ENCODE peak calls at places on chromosomes 2 and 18, in six cellular contexts. T is H9, S is trophoblast cell, C is H1, N is mesendoderm, G is mesenchymal stem cell. L is an unnamed sample.

GRCh38 chr2:27162151-27163121 is 13.6 kb downstream of the TCF23 start:
- DNase-seq in T (no peak), N (no peak), S (peak), G (peak), C (no peak), L (peak)

GRCh38 chr18:58321986-58322385 is 278.0 kb downstream of the NEDD4L start:
- DNase-seq in C (no peak), T (no peak), S (peak), N (peak), G (peak), L (peak)

GRCh38 chr18:48794251-48794970 is 156.4 kb downstream of the SMAD7 start:
- DNase-seq in G (no peak), N (no peak), T (no peak), S (no peak), C (no peak), L (no peak)

GRCh38 chr2:60707750-60708371 is 48.2 kb upstream of the PAPOLG start:
- DNase-seq in C (no peak), S (no peak), G (peak), N (peak), T (peak), L (peak)

GRCh38 chr18:9787716-9788115 is 79.6 kb downstream of the RAB31 start:
- DNase-seq in G (no peak), C (no peak), S (no peak), T (no peak), N (no peak), L (peak)

GRCh38 chr2:36356199-36356989 is 816 bp downstream of the CRIM1 start:
- DNase-seq in G (peak), C (no peak), T (no peak), S (peak), N (no peak), L (peak)

GRCh38 chr18:48915621-48916425 is 34.9 kb downstream of the SMAD7 start:
- DNase-seq in N (peak), G (no peak), S (peak), T (peak), C (no peak), L (peak)

GRCh38 chr2:150938586-150938985 is 323.1 kb downstream of the RBM43 start:
- DNase-seq in N (no peak), G (no peak), C (no peak), T (no peak), S (no peak), L (peak)

GRCh38 chr18:75478996-75479870 is 51.7 kb upstream of the SMIM21 start:
- DNase-seq in T (no peak), S (no peak), G (peak), C (no peak), N (peak), L (peak)

GRCh38 chr2:60353406-60353800 is 200.1 kb downstream of the BCL11A start:
- DNase-seq in N (no peak), C (no peak), G (no peak), T (no peak), S (no peak), L (no peak)

GRCh38 chr18:21155443-21155842 is 43.8 kb upstream of the ROCK1 start:
- DNase-seq in N (no peak), C (no peak), G (no peak), S (no peak), T (no peak), L (no peak)

GRCh38 chr2:84459028-84459943 is at the start of gene SUCLG1:
- DNase-seq in T (peak), N (peak), S (peak), C (peak), G (peak), L (peak)
- H3K4ac ChIP-seq in T (no peak), N (peak), S (peak), C (no peak), G (peak), L (peak)

DNA sequence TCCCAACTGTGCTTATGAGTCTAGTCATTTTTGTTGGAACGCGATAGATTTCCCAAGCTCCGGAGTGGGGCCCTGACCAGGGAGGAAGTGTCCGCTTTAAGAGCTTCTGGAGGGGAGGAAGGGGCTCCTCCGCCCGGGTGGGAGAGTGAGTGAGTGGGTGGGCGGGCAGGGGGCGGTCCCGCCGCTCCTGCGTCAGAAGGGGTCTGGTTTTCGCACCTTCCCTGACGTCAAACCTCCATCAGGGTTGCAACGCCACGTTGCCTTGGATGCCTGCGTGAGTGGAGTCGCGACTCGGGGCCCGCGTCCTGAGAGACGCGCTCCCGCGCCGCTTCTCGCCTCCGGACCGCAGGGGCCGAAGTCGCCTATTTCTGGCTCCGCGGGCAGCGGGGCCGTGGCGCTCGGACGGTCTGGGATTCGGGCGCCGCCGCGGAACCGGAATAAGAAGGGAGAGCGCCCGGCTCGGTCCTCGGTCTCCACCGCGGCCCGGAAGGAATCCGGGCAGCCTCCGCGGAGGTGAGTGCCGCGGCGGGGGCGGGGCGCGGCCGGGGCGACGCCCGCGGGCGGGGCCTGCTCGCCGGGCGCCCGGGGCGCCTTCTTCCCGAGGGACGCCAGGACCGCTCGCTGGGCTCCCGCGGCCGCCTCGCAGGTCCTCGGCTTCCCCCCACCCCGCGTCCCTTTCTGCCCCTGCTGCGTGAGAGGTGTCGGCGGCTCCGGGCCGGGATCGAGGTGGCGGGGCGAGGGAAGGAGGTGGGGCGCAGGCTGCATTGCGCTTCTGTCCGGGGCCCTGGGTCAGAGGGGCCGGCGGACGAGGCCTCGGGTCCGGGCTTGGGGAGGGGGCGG is at the start of gene ZDBF2:
- DNase-seq in C (no peak), T (peak), G (peak), N (peak), S (peak), L (peak)
- H3K4ac ChIP-seq in C (no peak), T (no peak), G (peak), N (no peak), S (peak), L (peak)

DNA sequence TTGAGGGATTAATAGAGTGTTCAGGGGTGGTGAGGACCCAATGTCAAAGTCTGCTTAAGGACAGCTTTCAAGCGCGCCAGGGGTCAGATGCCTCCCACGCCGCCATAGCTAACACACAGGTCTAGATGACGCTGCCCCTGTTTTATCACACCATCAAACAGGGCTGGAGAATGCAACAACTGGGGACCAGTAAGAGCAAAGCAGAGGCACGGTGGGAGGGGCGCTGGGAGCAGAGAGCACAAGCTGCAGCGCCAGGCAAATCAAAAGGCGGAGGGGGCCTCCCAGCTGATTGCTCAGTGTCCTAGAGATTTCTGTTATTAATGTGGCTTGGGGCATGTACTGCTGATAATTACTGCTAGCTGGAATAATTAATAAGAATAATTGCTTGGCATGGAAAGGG is 104.3 kb upstream of the ZNF521 start:
- DNase-seq in C (no peak), S (no peak), T (no peak), G (no peak), N (peak), L (no peak)
- H3K4ac ChIP-seq in C (no peak), S (no peak), T (no peak), G (no peak), N (no peak), L (no peak)

DNA sequence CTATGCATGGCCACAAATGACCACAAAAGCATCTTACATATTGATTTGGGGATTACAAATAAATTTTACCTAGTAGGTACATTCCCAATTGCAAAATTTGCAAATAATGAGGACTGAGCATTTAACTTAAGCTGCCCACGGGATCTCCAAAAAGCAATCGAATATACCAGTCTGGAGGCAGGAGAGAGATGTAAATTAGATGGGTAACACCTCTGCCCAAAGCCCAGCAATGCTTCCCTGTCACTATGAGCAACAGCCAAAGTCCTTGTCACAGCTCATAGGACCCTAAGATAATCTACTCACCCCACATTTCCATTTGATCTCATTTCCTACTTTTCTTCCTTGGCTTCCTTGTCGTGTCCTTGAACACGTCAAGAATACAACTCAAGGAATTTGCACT is 172.2 kb downstream of the SUCLG1 start:
- DNase-seq in C (no peak), T (no peak), S (no peak), G (no peak), N (no peak), L (no peak)
- H3K4ac ChIP-seq in C (no peak), T (no peak), S (no peak), G (no peak), N (no peak), L (no peak)

GRCh38 chr2:240319855-240320560 is 115.5 kb upstream of the GPC1 start:
- DNase-seq in C (peak), N (peak), S (no peak), T (no peak), G (peak), L (peak)
- H3K4ac ChIP-seq in C (no peak), N (no peak), S (no peak), T (no peak), G (no peak), L (peak)

DNA sequence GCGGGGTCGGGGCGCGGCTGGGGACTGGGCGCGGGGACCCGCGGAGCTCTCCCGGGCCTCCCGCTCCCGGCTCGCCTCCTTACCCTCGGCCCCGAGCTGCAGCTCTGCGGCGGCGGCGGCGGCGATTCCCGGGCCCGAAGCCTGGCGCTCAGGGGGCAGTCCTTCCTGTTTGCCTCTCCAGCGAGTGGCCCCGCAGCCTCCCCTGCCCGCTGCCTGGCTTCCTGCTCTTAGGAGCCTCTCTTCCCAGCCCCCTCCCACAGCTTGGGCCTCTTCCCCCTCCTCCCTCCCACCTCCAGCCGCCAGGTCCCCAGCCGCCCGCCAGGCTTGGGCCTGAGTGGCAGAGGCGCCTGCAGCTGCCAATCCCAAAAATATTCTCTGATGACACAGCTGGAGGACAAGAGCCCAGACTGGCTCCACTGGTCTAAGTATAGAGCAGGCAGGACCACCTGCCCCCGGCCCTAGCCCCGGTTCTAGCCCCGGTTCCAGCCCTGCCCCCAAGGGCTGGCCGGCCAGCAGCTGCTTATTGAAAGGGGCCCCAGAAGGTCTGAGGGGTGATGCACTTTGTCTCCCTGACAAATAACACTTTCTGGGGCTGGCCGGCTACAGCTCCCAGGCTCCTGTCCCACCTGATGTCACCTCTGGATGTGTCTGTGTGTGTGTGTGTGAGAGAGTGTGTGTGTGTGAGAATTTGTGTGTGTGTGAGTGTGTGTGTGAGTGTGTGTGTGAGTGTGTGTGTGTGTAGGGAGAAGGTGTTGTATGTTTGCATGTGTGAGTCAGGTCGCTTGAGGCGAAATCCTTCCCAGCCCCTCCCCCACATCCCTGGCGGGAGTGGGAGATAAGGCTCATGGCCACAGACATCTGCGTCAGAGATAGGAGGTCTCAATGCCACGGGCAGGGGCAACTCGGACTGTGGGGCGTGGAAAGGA is at the start of gene OBSL1:
- DNase-seq in N (peak), G (peak), T (peak), S (peak), C (no peak), L (peak)
- H3K4ac ChIP-seq in N (peak), G (peak), T (no peak), S (peak), C (peak), L (peak)

DNA sequence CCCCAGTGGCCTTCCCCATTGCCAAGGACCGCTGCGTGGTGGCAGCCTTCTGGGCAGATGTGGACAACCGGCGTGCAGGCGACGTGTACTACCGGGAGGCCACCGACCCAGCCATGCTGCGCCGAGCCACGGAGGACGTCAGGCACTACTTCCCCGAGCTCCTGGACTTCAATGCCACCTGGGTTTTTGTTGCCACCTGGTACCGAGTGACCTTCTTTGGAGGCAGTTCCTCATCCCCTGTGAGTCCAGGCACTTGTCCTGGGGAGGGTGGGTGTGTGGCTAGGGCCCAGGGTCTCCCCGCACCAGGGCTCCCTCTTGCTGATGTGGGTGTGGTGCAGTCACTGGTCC is 31.9 kb downstream of the SNED1 start:
- DNase-seq in N (no peak), G (no peak), S (no peak), T (peak), C (no peak), L (no peak)
- H3K4ac ChIP-seq in N (no peak), G (no peak), S (no peak), T (no peak), C (no peak), L (no peak)

DNA sequence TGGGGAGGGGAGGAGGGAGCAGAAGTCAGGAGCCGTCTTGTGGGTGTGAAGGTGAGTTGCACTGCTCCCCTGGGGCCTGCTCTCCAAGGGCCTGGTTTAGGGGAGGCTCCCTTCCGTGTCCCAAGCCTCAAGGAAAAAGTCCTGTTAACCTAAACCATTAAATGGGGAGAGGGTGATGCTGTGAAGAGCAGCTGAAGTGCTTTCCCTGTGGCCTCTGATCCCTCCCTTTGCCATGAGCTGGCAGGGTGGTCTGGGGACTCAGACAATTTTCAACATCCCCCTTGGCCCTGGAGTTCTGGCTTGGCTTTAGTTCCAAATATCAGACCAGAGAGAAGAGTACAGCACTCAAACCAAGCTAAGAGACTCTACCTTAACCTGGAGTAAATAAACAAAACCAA is 692 bp upstream of the POMC start:
- DNase-seq in G (no peak), C (no peak), T (no peak), S (no peak), N (no peak), L (no peak)
- H3K4ac ChIP-seq in G (no peak), C (no peak), T (no peak), S (no peak), N (no peak), L (no peak)

DNA sequence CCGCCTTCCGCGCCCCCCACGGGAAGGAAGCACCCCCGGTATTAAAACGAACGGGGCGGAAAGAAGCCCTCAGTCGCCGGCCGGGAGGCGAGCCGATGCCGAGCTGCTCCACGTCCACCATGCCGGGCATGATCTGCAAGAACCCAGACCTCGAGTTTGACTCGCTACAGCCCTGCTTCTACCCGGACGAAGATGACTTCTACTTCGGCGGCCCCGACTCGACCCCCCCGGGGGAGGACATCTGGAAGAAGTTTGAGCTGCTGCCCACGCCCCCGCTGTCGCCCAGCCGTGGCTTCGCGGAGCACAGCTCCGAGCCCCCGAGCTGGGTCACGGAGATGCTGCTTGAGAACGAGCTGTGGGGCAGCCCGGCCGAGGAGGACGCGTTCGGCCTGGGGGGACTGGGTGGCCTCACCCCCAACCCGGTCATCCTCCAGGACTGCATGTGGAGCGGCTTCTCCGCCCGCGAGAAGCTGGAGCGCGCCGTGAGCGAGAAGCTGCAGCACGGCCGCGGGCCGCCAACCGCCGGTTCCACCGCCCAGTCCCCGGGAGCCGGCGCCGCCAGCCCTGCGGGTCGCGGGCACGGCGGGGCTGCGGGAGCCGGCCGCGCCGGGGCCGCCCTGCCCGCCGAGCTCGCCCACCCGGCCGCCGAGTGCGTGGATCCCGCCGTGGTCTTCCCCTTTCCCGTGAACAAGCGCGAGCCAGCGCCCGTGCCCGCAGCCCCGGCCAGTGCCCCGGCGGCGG is 1.8 kb downstream of the MYCN start:
- DNase-seq in N (peak), C (no peak), T (no peak), G (peak), S (no peak), L (no peak)
- H3K4ac ChIP-seq in N (peak), C (peak), T (no peak), G (no peak), S (peak), L (no peak)

GRCh38 chr2:222563319-222563718 is 92.6 kb downstream of the FARSB start:
- DNase-seq in G (no peak), C (no peak), T (no peak), S (no peak), N (no peak), L (no peak)
- H3K4ac ChIP-seq in G (no peak), C (no peak), T (no peak), S (no peak), N (no peak), L (no peak)